ENCODE peak calls at places on chromosomes 4 and X, in seven cellular contexts. Q, W, B, U, R, P and N are unnamed samples.

GRCh38 chr4:146975535-146975934 is 29.9 kb upstream of the TTC29 start:
- DNase-seq in Q (no peak), W (no peak), B (no peak), U (no peak), R (no peak), P (no peak), N (no peak)

GRCh38 chr4:109588176-109588575 is 28.1 kb downstream of the MCUB start:
- DNase-seq in Q (no peak), W (no peak), B (no peak), U (no peak), R (no peak), P (no peak), N (no peak)

GRCh38 chrX:11558972-11559371 is 106.7 kb downstream of the ARHGAP6 start:
- DNase-seq in Q (peak; percentile 1), W (no peak), B (no peak), U (peak; percentile 41), R (peak; percentile 26), P (no peak), N (peak; percentile 33)

GRCh38 chr4:163157157-163157556 is 9.5 kb downstream of the NAF1 start:
- DNase-seq in Q (no peak), W (no peak), B (peak; percentile 72), U (no peak), R (no peak), P (peak; percentile 70), N (no peak)

GRCh38 chr4:105967058-105967658 is 71.9 kb downstream of the NPNT start:
- DNase-seq in Q (no peak), W (no peak), B (no peak), U (no peak), R (no peak), P (no peak), N (no peak)

GRCh38 chr4:71296945-71297344 is 41.9 kb upstream of the SLC4A4 start:
- DNase-seq in Q (no peak), W (peak; percentile 80), B (no peak), U (no peak), R (no peak), P (no peak), N (peak; percentile 14)

GRCh38 chr4:69881173-69881773 is 21.3 kb upstream of the SULT1E1 start:
- DNase-seq in Q (peak; percentile 33), W (peak; percentile 32), B (peak; percentile 1), U (peak; percentile 9), R (peak; percentile 1), P (peak; percentile 86), N (no peak)

GRCh38 chrX:20197641-20198210 is 56.1 kb upstream of the EIF1AX start:
- DNase-seq in Q (no peak), W (no peak), B (no peak), U (no peak), R (no peak), P (peak; percentile 13), N (no peak)

GRCh38 chrX:112008724-112009123 is 73.9 kb downstream of the TRPC5 start:
- DNase-seq in Q (no peak), W (no peak), B (no peak), U (no peak), R (no peak), P (no peak), N (no peak)

GRCh38 chrX:122272011-122272410 is 912.1 kb upstream of the GRIA3 start:
- DNase-seq in Q (no peak), W (no peak), B (no peak), U (no peak), R (no peak), P (no peak), N (peak; percentile 3)

GRCh38 chr4:133154725-133155124 is 5.6 kb downstream of the PCDH10 start:
- DNase-seq in Q (no peak), W (peak; percentile 73), B (peak; percentile 37), U (no peak), R (no peak), P (peak; percentile 79), N (no peak)

GRCh38 chr4:19155568-19155967 is 1096.1 kb upstream of the SLIT2 start:
- DNase-seq in Q (no peak), W (no peak), B (no peak), U (no peak), R (no peak), P (peak; percentile 5), N (no peak)

GRCh38 chr4:1211371-1211770 is 37.6 kb downstream of the CTBP1 start:
- DNase-seq in Q (no peak), W (no peak), B (no peak), U (no peak), R (no peak), P (no peak), N (no peak)

GRCh38 chr4:106421441-106422296 is 53.1 kb upstream of the GIMD1 start:
- DNase-seq in Q (no peak), W (no peak), B (peak; percentile 72), U (no peak), R (peak; percentile 10), P (peak; percentile 70), N (no peak)

GRCh38 chr4:90543419-90544170 is 416.4 kb downstream of the CCSER1 start:
- DNase-seq in Q (no peak), W (no peak), B (no peak), U (no peak), R (no peak), P (no peak), N (no peak)

GRCh38 chr4:122827899-122828601 is 1.4 kb downstream of the FGF2 start:
- DNase-seq in Q (no peak), W (no peak), B (peak; percentile 48), U (peak; percentile 56), R (peak; percentile 31), P (peak; percentile 88), N (peak; percentile 42)

GRCh38 chr4:182432819-182433218 is 189.6 kb downstream of the TENM3 start:
- DNase-seq in Q (no peak), W (no peak), B (no peak), U (no peak), R (no peak), P (no peak), N (no peak)

GRCh38 chr4:7183161-7183560 is 9.2 kb upstream of the SORCS2 start:
- DNase-seq in Q (no peak), W (no peak), B (no peak), U (no peak), R (no peak), P (no peak), N (no peak)

GRCh38 chr4:101178731-101179130 is 168.6 kb downstream of the PPP3CA start:
- DNase-seq in Q (no peak), W (no peak), B (peak; percentile 38), U (no peak), R (no peak), P (peak; percentile 37), N (peak; percentile 11)

GRCh38 chr4:106898621-106899230 is 137.4 kb downstream of the DKK2 start:
- DNase-seq in Q (peak; percentile 6), W (no peak), B (peak; percentile 57), U (no peak), R (peak; percentile 15), P (peak; percentile 87), N (peak; percentile 41)

GRCh38 chr4:138398297-138398696 is 156.1 kb upstream of the SLC7A11 start:
- DNase-seq in Q (no peak), W (no peak), B (no peak), U (no peak), R (no peak), P (peak; percentile 32), N (no peak)

GRCh38 chrX:46599051-46599560 is 25.5 kb downstream of the CHST7 start:
- DNase-seq in Q (no peak), W (no peak), B (no peak), U (no peak), R (no peak), P (no peak), N (no peak)

GRCh38 chr4:22389240-22389871 is 126.5 kb downstream of the ADGRA3 start:
- DNase-seq in Q (peak; percentile 57), W (peak; percentile 50), B (peak; percentile 70), U (peak; percentile 9), R (peak; percentile 46), P (peak; percentile 94), N (peak; percentile 57)

GRCh38 chr4:21815651-21816050 is 132.9 kb downstream of the KCNIP4 start:
- DNase-seq in Q (no peak), W (no peak), B (no peak), U (no peak), R (no peak), P (no peak), N (no peak)

GRCh38 chrX:8042304-8042703 is 115.1 kb upstream of the PNPLA4 start:
- DNase-seq in Q (no peak), W (no peak), B (no peak), U (no peak), R (no peak), P (peak; percentile 1), N (no peak)

GRCh38 chr4:155600246-155600645 is 66.4 kb upstream of the GUCY1A1 start:
- DNase-seq in Q (no peak), W (no peak), B (no peak), U (no peak), R (no peak), P (no peak), N (peak; percentile 50)

GRCh38 chr4:93827272-93827947 is 1.1 kb upstream of the ATOH1 start:
- DNase-seq in Q (no peak), W (no peak), B (no peak), U (no peak), R (no peak), P (no peak), N (no peak)

GRCh38 chr4:185534850-185535761 is at the start of gene PDLIM3:
- DNase-seq in Q (peak; percentile 72), W (peak; percentile 74), B (peak; percentile 32), U (peak; percentile 16), R (peak; percentile 31), P (no peak), N (peak; percentile 58)

GRCh38 chr4:119080721-119081541 is 54.7 kb upstream of the MYOZ2 start:
- DNase-seq in Q (peak; percentile 33), W (no peak), B (peak; percentile 28), U (no peak), R (no peak), P (no peak), N (no peak)

GRCh38 chr4:142095886-142096605 is 459.7 kb downstream of the IL15 start:
- DNase-seq in Q (peak; percentile 3), W (no peak), B (peak; percentile 95), U (no peak), R (peak; percentile 74), P (peak; percentile 90), N (peak; percentile 88)

GRCh38 chrX:15511563-15511962 is 11.0 kb downstream of the BMX start:
- DNase-seq in Q (peak; percentile 39), W (peak; percentile 60), B (no peak), U (no peak), R (no peak), P (no peak), N (peak; percentile 31)

GRCh38 chrX:35150052-35150451 is 207.5 kb downstream of the FAM47B start:
- DNase-seq in Q (no peak), W (no peak), B (no peak), U (no peak), R (no peak), P (no peak), N (no peak)

GRCh38 chrX:131084145-131084544 is 26.0 kb downstream of the ARHGAP36 start:
- DNase-seq in Q (no peak), W (no peak), B (no peak), U (no peak), R (no peak), P (no peak), N (no peak)